ENCODE peak calls at places on chromosomes 13 and 19, in six cellular contexts. Y, O, Q, R, D and G are unnamed samples.

GRCh38 chr13:29457299-29457698 is 138.2 kb downstream of the SLC7A1 start:
- DNase-seq in Y (no peak), O (no peak), Q (no peak), R (no peak), D (no peak), G (no peak)

GRCh38 chr13:95783747-95784146 is 106.8 kb downstream of the DNAJC3 start:
- DNase-seq in Y (no peak), O (no peak), Q (no peak), R (no peak), D (no peak), G (no peak)

GRCh38 chr19:7679017-7679720 is 1.5 kb upstream of the TRAPPC5 start:
- DNase-seq in Y (no peak), O (no peak), Q (no peak), R (no peak), D (peak), G (no peak)

GRCh38 chr13:44296856-44297255 is 76.8 kb upstream of the SERP2 start:
- DNase-seq in Y (no peak), O (no peak), Q (no peak), R (no peak), D (no peak), G (no peak)

GRCh38 chr19:55526216-55527196 is 10.4 kb downstream of the SBK2 start:
- DNase-seq in Y (no peak), O (peak), Q (peak), R (peak), D (peak), G (peak)

GRCh38 chr19:39645800-39646411 is 9.8 kb upstream of the LGALS16 start:
- DNase-seq in Y (no peak), O (no peak), Q (no peak), R (no peak), D (no peak), G (no peak)

GRCh38 chr19:1416014-1416841 is 8.8 kb downstream of the DAZAP1 start:
- DNase-seq in Y (no peak), O (no peak), Q (no peak), R (no peak), D (no peak), G (no peak)

GRCh38 chr13:72774019-72774418 is 7.7 kb downstream of the DIS3 start:
- DNase-seq in Y (no peak), O (no peak), Q (no peak), R (no peak), D (no peak), G (no peak)

GRCh38 chr13:108214511-108215383 is 589 bp downstream of the LIG4 start:
- DNase-seq in Y (no peak), O (no peak), Q (peak), R (no peak), D (no peak), G (no peak)

GRCh38 chr13:47457631-47458030 is 543.4 kb downstream of the SUCLA2 start:
- DNase-seq in Y (no peak), O (no peak), Q (no peak), R (no peak), D (no peak), G (no peak)

DNA sequence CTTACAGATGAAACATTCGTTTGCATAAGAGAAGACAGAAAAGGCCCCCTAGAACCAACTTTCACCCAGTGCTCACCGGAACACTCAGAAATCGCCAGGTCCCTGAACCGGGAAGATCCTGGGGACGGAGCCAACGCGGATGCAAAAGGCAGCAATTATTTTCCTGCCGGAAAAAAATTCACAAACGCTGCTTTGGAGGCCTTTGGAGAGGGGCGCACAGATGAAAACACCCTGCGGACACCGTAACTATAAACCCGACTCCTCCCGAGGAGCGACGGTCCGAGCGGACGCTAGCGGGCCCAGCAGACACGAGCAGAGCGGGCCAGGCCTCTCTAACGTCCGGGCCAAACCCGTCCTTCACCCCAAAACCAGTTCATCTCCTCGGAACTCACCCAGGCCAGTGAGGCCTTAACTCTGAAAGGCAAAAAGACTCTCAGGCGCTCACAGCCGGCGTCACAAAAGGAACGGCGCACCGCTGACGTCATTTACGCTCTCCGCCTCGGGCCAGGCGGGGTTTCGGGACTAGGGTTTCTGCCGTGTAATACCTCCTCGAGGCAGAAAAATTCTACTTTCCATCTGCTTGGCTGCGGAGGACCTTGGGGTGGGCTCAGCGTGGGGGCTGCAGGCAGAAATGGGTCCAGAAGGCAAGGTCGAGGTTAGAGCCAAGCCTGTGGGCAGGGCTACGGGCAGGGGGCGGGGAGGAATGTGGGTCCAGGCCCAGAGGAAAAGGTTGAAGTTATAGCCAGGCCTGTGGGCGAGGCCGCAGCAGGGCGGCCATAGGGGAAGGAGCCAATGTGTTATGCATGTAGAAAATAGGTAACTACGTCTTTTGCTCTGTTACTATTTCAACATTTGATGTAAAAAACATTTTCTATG is at the start of gene ZNF426:
- DNase-seq in Y (peak), O (peak), Q (peak), R (peak), D (peak), G (peak)
- TF ChIP-seq POLR2A in Y (no peak), O (no peak), Q (no peak), R (peak), D (peak), G (peak)

GRCh38 chr19:3669134-3669436 is 31.2 kb downstream of the PIP5K1C start:
- DNase-seq in Y (no peak), O (no peak), Q (no peak), R (no peak), D (no peak), G (no peak)

GRCh38 chr19:3667037-3667638 is 33.1 kb downstream of the PIP5K1C start:
- DNase-seq in Y (no peak), O (no peak), Q (no peak), R (no peak), D (no peak), G (no peak)

GRCh38 chr19:3667766-3668165 is 32.5 kb downstream of the PIP5K1C start:
- DNase-seq in Y (no peak), O (no peak), Q (no peak), R (no peak), D (no peak), G (no peak)

GRCh38 chr19:3669616-3670257 is 30.5 kb downstream of the PIP5K1C start:
- DNase-seq in Y (no peak), O (no peak), Q (no peak), R (peak), D (no peak), G (no peak)

GRCh38 chr19:3668331-3669133 is 31.7 kb downstream of the PIP5K1C start:
- DNase-seq in Y (no peak), O (no peak), Q (no peak), R (peak), D (no peak), G (no peak)
- TF ChIP-seq POLR2A in Y (no peak), O (no peak), Q (no peak), R (no peak), D (no peak), G (no peak)

GRCh38 chr19:41868989-41869300 is 8.1 kb upstream of the CD79A start:
- DNase-seq in Y (no peak), O (no peak), Q (no peak), R (no peak), D (no peak), G (no peak)

GRCh38 chr19:41866284-41866683 is 6.2 kb downstream of the RPS19 start:
- DNase-seq in Y (no peak), O (no peak), Q (no peak), R (no peak), D (no peak), G (no peak)

GRCh38 chr19:41869374-41869955 is 7.6 kb upstream of the CD79A start:
- DNase-seq in Y (no peak), O (no peak), Q (no peak), R (no peak), D (no peak), G (no peak)

GRCh38 chr19:41870401-41870873 is 6.6 kb upstream of the CD79A start:
- DNase-seq in Y (no peak), O (no peak), Q (no peak), R (no peak), D (no peak), G (peak)

DNA sequence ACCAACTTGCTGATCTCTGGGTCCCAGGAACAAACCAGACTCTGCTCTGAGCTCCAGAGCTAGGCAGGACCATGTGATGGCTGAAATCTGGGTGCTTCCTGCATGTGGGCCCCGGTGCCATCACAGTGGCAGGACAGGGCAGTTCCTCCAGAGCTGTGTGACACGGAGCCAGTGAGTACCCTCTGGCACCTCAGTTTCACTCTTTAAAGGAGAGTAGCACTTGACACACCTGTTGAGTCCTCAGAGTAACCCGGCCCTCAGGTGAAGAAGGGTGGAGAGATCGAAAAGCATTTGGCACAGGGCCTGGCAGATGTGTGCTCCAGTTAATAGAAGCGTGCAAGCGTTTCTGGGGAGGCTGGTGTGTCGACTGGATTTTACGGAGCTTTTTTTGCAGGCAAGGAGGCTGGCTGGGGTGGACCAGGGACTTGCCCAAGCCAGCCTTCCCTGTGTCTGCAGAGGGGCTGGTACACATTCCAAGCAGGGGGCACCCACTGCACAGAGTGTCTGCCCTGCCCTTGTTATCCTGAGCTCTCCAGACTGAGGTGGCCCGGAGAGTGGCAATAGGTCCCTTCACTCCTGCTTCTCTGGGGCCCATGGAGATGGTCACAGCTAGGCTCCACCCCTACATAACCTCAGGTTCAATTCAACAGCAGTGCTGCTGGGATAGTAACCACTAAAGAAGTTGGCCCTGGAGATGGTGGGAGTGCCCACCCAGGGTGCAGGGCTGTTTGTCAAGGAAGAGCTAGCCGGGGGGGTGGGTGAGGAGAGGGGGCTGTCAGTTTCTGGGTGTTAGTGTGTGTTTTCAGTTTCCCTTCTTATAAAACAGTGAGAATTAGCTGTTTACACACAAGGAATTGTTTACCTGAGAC is 8.3 kb downstream of the RPS19 start:
- DNase-seq in Y (no peak), O (no peak), Q (no peak), R (no peak), D (no peak), G (no peak)
- TF ChIP-seq POLR2A in Y (no peak), O (no peak), Q (no peak), R (no peak), D (no peak), G (no peak)

GRCh38 chr19:36140289-36141038 is 598 bp downstream of the CAPNS1 start:
- DNase-seq in Y (peak), O (no peak), Q (peak), R (peak), D (peak), G (peak)
- TF ChIP-seq POLR2A in Y (no peak), O (no peak), Q (no peak), R (no peak), D (no peak), G (no peak)

GRCh38 chr13:23466144-23467002 is 32.9 kb upstream of the SACS start:
- DNase-seq in Y (peak), O (peak), Q (peak), R (peak), D (peak), G (peak)
- TF ChIP-seq POLR2A in Y (no peak), O (no peak), Q (no peak), R (peak), D (no peak), G (peak)